ENCODE peak calls at places on chromosomes 16 and 17, in six cellular contexts. I, Y, A, P, R and T are unnamed samples.

GRCh38 chr17:41442772-41443171 is 2.0 kb upstream of the KRT38 start:
- DNase-seq in I (no peak), Y (no peak), A (peak), P (no peak), R (no peak), T (no peak)

GRCh38 chr17:40075216-40076100 is 12.7 kb downstream of the THRA start:
- DNase-seq in I (no peak), Y (peak), A (peak), P (peak), R (peak), T (peak)

GRCh38 chr17:58352843-58353719 is 1.1 kb upstream of the SUPT4H1 start:
- DNase-seq in I (no peak), Y (no peak), A (peak), P (no peak), R (peak), T (peak)

GRCh38 chr17:36592316-36592710 is 634 bp downstream of the DHRS11 start:
- DNase-seq in I (peak), Y (no peak), A (peak), P (no peak), R (no peak), T (no peak)

GRCh38 chr17:63537001-63537400 is 13.3 kb upstream of the DCAF7 start:
- DNase-seq in I (no peak), Y (no peak), A (peak), P (no peak), R (no peak), T (no peak)

GRCh38 chr16:75025766-75026165 is 26.9 kb downstream of the ZNRF1 start:
- DNase-seq in I (no peak), Y (no peak), A (no peak), P (no peak), R (no peak), T (no peak)

GRCh38 chr17:82528484-82529265 is 9.1 kb downstream of the FOXK2 start:
- DNase-seq in I (peak), Y (peak), A (peak), P (peak), R (peak), T (peak)

GRCh38 chr17:67078292-67078691 is 33.9 kb downstream of the CACNG1 start:
- DNase-seq in I (no peak), Y (no peak), A (no peak), P (no peak), R (no peak), T (no peak)

GRCh38 chr17:75783069-75783783 is 1.4 kb upstream of the UNK start:
- DNase-seq in I (no peak), Y (no peak), A (peak), P (no peak), R (no peak), T (no peak)

GRCh38 chr16:24816688-24817087 is 29.1 kb upstream of the SLC5A11 start:
- DNase-seq in I (no peak), Y (no peak), A (no peak), P (no peak), R (no peak), T (no peak)

GRCh38 chr17:29619251-29619650 is 3.5 kb downstream of the CORO6 start:
- DNase-seq in I (no peak), Y (no peak), A (no peak), P (peak), R (no peak), T (peak)

GRCh38 chr17:7405413-7405881 is 1.6 kb upstream of the TMEM256 start:
- DNase-seq in I (no peak), Y (no peak), A (no peak), P (no peak), R (no peak), T (no peak)

GRCh38 chr17:74118504-74118903 is 85.0 kb upstream of the RPL38 start:
- DNase-seq in I (peak), Y (no peak), A (no peak), P (no peak), R (no peak), T (no peak)

GRCh38 chr16:55012362-55012761 is 81.7 kb downstream of the IRX5 start:
- DNase-seq in I (no peak), Y (no peak), A (no peak), P (no peak), R (no peak), T (no peak)

GRCh38 chr17:32112416-32112815 is 29.9 kb upstream of the RHOT1 start:
- DNase-seq in I (no peak), Y (no peak), A (no peak), P (no peak), R (no peak), T (no peak)

GRCh38 chr17:8753976-8754440 is 4.3 kb downstream of the SPDYE4 start:
- DNase-seq in I (peak), Y (no peak), A (peak), P (no peak), R (no peak), T (no peak)

GRCh38 chr17:77404812-77405581 is 264.2 kb downstream of the SEC14L1 start:
- DNase-seq in I (no peak), Y (no peak), A (peak), P (no peak), R (no peak), T (peak)

GRCh38 chr16:80084614-80085013 is 456.2 kb upstream of the DYNLRB2 start:
- DNase-seq in I (peak), Y (no peak), A (peak), P (peak), R (peak), T (peak)

GRCh38 chr16:83781-84615 is 6.0 kb downstream of the MPG start:
- DNase-seq in I (no peak), Y (no peak), A (no peak), P (no peak), R (no peak), T (no peak)

GRCh38 chr17:6495450-6496115 is 51.3 kb downstream of the PIMREG start:
- DNase-seq in I (no peak), Y (no peak), A (no peak), P (no peak), R (no peak), T (no peak)

GRCh38 chr17:46135126-46135812 is 58.0 kb downstream of the KANSL1 start:
- DNase-seq in I (no peak), Y (no peak), A (no peak), P (no peak), R (no peak), T (no peak)

GRCh38 chr16:14354561-14355351 is 275.3 kb downstream of the PARN start:
- DNase-seq in I (no peak), Y (no peak), A (no peak), P (no peak), R (no peak), T (no peak)

GRCh38 chr17:81959362-81960129 is 1.4 kb downstream of the NOTUM start:
- DNase-seq in I (peak), Y (no peak), A (peak), P (peak), R (peak), T (peak)

GRCh38 chr16:19294156-19294649 is 8.7 kb downstream of the CLEC19A start:
- DNase-seq in I (no peak), Y (no peak), A (no peak), P (peak), R (peak), T (peak)

GRCh38 chr17:69763503-69763902 is 311.5 kb upstream of the KCNJ16 start:
- DNase-seq in I (no peak), Y (no peak), A (peak), P (no peak), R (no peak), T (no peak)

GRCh38 chr17:80957461-80957941 is 34.1 kb upstream of the CHMP6 start:
- DNase-seq in I (no peak), Y (no peak), A (no peak), P (no peak), R (no peak), T (peak)

GRCh38 chr16:2223375-2224182 is at the start of gene E4F1:
- DNase-seq in I (peak), Y (peak), A (peak), P (peak), R (peak), T (peak)

GRCh38 chr16:2428051-2428786 is 1.0 kb upstream of the CCNF start:
- DNase-seq in I (no peak), Y (no peak), A (peak), P (no peak), R (no peak), T (no peak)

GRCh38 chr17:27782791-27783206 is 17.5 kb downstream of the NOS2 start:
- DNase-seq in I (no peak), Y (no peak), A (no peak), P (peak), R (no peak), T (no peak)

GRCh38 chr17:74736423-74737298 is at the start of gene RAB37:
- DNase-seq in I (peak), Y (no peak), A (no peak), P (peak), R (no peak), T (no peak)

GRCh38 chr17:70871180-70871818 is 702.0 kb downstream of the KCNJ2 start:
- DNase-seq in I (no peak), Y (no peak), A (no peak), P (no peak), R (no peak), T (no peak)

GRCh38 chr17:44906987-44907681 is 7.9 kb upstream of the EFTUD2 start:
- DNase-seq in I (no peak), Y (no peak), A (no peak), P (no peak), R (no peak), T (no peak)

GRCh38 chr17:82370471-82371332 is 863 bp upstream of the UTS2R start:
- DNase-seq in I (no peak), Y (no peak), A (peak), P (no peak), R (no peak), T (no peak)

DNA sequence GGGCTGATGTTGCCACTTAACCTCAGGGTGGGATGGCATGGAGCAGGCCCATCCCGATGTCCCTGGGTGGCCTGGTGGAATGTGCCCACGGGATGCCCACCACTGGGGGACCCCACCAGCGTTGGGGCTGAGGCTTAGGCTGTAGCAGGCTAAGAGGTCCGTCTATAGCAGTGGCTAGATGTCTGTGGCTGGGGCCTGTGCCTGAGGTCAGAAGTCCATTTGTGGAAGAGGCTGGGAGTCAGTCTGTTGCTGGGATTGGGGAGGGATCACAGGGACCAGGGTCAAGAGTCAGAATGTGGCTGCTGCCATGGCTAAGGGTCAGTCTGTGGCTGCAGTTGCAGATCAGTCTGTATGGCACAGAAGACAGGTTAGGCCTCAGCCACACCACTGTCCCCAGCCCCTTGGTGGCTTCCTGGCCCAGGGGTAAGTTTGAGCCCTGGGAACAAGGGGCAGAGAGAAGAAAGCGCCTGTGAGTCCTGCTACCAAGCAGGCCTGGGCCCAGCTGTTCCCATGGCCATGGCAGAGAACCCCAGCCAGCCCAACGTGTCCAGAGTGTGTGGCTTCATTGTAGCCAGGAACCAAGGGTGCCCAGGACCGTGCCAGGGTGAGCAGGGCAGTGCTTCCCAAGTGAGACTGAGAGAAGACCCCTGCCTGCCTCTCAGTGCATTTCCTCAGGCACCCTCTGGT is 35.7 kb downstream of the RAI1 start:
- DNase-seq in I (no peak), Y (no peak), A (no peak), P (no peak), R (no peak), T (no peak)
- H3K27ac ChIP-seq in I (peak), Y (no peak), A (no peak), P (no peak), R (peak), T (no peak)

GRCh38 chr16:81899601-81900000 is 111.7 kb downstream of the SDR42E1 start:
- DNase-seq in I (no peak), Y (no peak), A (no peak), P (no peak), R (no peak), T (no peak)
- H3K27ac ChIP-seq in I (no peak), Y (no peak), A (no peak), P (no peak), R (no peak), T (no peak)

GRCh38 chr16:85577899-85578598 is 35.1 kb upstream of the GSE1 start:
- DNase-seq in I (no peak), Y (no peak), A (no peak), P (no peak), R (no peak), T (no peak)

GRCh38 chr16:85573696-85574641 is 39.2 kb upstream of the GSE1 start:
- DNase-seq in I (no peak), Y (peak), A (no peak), P (peak), R (peak), T (peak)

GRCh38 chr16:85574672-85575475 is 38.2 kb upstream of the GSE1 start:
- DNase-seq in I (no peak), Y (no peak), A (no peak), P (no peak), R (no peak), T (no peak)

GRCh38 chr16:85576944-85577343 is 36.2 kb upstream of the GSE1 start:
- DNase-seq in I (no peak), Y (no peak), A (no peak), P (no peak), R (no peak), T (no peak)

DNA sequence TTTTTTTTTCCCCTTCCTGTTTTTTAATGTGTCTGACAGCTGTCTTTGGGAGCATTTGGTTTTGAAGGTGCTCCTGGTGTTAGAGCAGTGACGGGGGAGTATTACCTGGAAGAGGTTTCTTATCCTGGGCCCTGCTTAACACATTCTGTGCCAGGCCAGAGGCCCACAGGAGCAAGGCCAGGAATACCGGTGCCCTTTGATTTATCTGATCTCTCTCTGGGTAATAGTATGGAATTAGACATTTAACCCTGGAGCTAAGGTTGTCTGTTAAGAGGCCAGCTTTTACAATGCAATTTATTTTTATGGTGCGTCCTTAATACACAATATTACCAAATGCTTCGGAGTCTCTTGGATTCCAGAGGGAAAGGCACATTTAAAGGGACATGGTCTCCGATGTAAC is 37.2 kb upstream of the GSE1 start:
- DNase-seq in I (no peak), Y (no peak), A (no peak), P (no peak), R (no peak), T (no peak)
- H3K27ac ChIP-seq in I (no peak), Y (no peak), A (no peak), P (no peak), R (no peak), T (no peak)

GRCh38 chr16:4315185-4316102 is at the start of gene GLIS2:
- DNase-seq in I (peak), Y (no peak), A (peak), P (peak), R (no peak), T (peak)
- H3K27ac ChIP-seq in I (peak), Y (peak), A (no peak), P (peak), R (peak), T (peak)

GRCh38 chr17:2943971-2944370 is 119.4 kb downstream of the OR1D5 start:
- DNase-seq in I (no peak), Y (no peak), A (no peak), P (no peak), R (no peak), T (no peak)
- H3K27ac ChIP-seq in I (no peak), Y (no peak), A (no peak), P (no peak), R (no peak), T (no peak)

GRCh38 chr17:79775635-79776034 is 2.3 kb upstream of the CBX2 start:
- DNase-seq in I (no peak), Y (no peak), A (no peak), P (no peak), R (no peak), T (no peak)

GRCh38 chr17:79774561-79774975 is 3.4 kb upstream of the CBX2 start:
- DNase-seq in I (no peak), Y (no peak), A (no peak), P (no peak), R (no peak), T (no peak)

GRCh38 chr17:79777844-79778503 is at the start of gene CBX2:
- DNase-seq in I (peak), Y (no peak), A (peak), P (peak), R (no peak), T (peak)

GRCh38 chr17:79777166-79777843 is 643 bp upstream of the CBX2 start:
- DNase-seq in I (peak), Y (no peak), A (peak), P (peak), R (no peak), T (peak)

DNA sequence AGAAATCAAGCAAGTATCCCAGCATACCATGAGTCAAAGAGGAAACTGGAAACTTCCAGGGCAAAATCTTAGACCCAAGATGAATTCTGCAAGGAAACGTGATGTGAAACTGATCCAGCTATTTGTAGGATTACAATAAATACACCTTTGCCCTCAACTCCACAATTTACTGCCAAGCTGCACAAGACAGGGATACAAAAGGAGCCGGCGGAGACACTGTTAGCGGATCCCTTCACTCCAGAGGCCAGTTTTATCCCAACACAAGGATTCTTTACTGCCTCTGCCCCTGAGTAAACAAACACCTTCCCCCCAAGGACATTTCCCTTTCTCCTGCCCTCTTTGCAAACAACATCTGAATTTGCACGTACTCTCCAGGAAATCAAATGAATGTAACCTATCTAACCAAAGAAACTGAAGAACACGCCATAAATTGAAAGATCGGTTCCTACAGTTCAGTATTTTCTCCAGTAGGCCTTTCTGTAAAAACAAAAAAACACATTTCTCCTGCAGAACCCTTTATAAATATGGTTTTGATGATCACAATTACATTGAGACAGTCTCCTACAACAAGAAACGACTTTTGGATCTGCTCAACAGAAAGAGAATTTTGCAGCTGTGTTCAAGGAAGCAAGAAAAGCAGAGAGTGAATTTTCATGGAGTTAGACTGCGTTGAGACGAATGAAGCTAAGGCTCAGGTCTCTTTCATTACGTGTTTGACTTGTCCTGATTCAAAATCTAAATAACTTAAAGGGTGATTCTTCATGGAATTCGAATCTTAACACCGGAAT is 1.4 kb upstream of the CBX2 start:
- DNase-seq in I (peak), Y (no peak), A (peak), P (no peak), R (no peak), T (no peak)
- H3K27ac ChIP-seq in I (peak), Y (no peak), A (no peak), P (no peak), R (no peak), T (peak)